ENCODE peak calls at places on chromosomes 7 and 10, in six cellular contexts. C, D, A, V, L and Z are unnamed samples.

GRCh38 chr7:123748171-123748733 is 551 bp downstream of the WASL start:
- DNase-seq in A (no peak), D (no peak), C (peak), V (no peak), L (peak), Z (no peak)

GRCh38 chr10:95503012-95503411 is 58.2 kb downstream of the SORBS1 start:
- DNase-seq in L (no peak), C (no peak), V (no peak), D (no peak), A (peak), Z (no peak)

GRCh38 chr7:100966542-100967291 is 2.6 kb upstream of the MUC12 start:
- DNase-seq in L (no peak), C (peak), D (no peak), V (no peak), A (no peak), Z (no peak)

GRCh38 chr7:38909870-38910269 is 879 bp upstream of the VPS41 start:
- DNase-seq in C (no peak), D (no peak), A (no peak), L (peak), V (no peak), Z (no peak)

GRCh38 chr10:75971402-75972211 is 540.2 kb downstream of the LRMDA start:
- DNase-seq in C (no peak), V (no peak), L (no peak), D (no peak), A (no peak), Z (no peak)

GRCh38 chr10:62092301-62092990 is 176.2 kb downstream of the RTKN2 start:
- DNase-seq in C (no peak), L (no peak), A (no peak), D (no peak), V (no peak), Z (no peak)

GRCh38 chr7:151051108-151051507 is 2.8 kb downstream of the ASIC3 start:
- DNase-seq in A (no peak), L (peak), V (no peak), D (no peak), C (peak), Z (peak)

GRCh38 chr7:50718876-50719275 is 63.8 kb downstream of the GRB10 start:
- DNase-seq in D (no peak), V (no peak), L (no peak), A (peak), C (no peak), Z (no peak)

GRCh38 chr7:117169907-117170306 is 153.0 kb downstream of the WNT2 start:
- DNase-seq in D (no peak), V (no peak), A (no peak), L (no peak), C (no peak), Z (no peak)

GRCh38 chr10:87641065-87641464 is 18.6 kb upstream of the PAPSS2 start:
- DNase-seq in A (no peak), V (no peak), L (no peak), C (no peak), D (no peak), Z (no peak)

GRCh38 chr7:105594034-105594433 is 12.7 kb upstream of the EFCAB10 start:
- DNase-seq in D (no peak), V (no peak), L (no peak), A (no peak), C (peak), Z (no peak)

GRCh38 chr10:120736377-120736776 is 114.8 kb upstream of the WDR11 start:
- DNase-seq in L (no peak), A (no peak), D (no peak), C (no peak), V (no peak), Z (no peak)

GRCh38 chr7:83782628-83783027 is 133.7 kb upstream of the SEMA3E start:
- DNase-seq in D (no peak), V (no peak), A (no peak), L (no peak), C (no peak), Z (no peak)

GRCh38 chr10:129877773-129878371 is 86.2 kb downstream of the EBF3 start:
- DNase-seq in A (peak), C (peak), L (peak), V (no peak), D (no peak), Z (no peak)

GRCh38 chr7:284762-285722 is 4.9 kb upstream of the FOXL3 start:
- DNase-seq in D (no peak), L (no peak), V (no peak), C (no peak), A (no peak), Z (no peak)

GRCh38 chr10:104445359-104445758 is 91.7 kb downstream of the CFAP58 start:
- DNase-seq in V (no peak), L (no peak), A (no peak), D (no peak), C (no peak), Z (no peak)

GRCh38 chr7:22052221-22052639 is 106.5 kb upstream of the CDCA7L start:
- DNase-seq in L (no peak), C (no peak), A (no peak), V (no peak), D (no peak), Z (no peak)

GRCh38 chr10:338176-339037 is 203.2 kb downstream of the ZMYND11 start:
- DNase-seq in V (no peak), L (no peak), C (no peak), D (no peak), A (no peak), Z (no peak)

GRCh38 chr10:103836776-103837344 is 18.5 kb downstream of the SH3PXD2A start:
- DNase-seq in V (no peak), C (no peak), L (no peak), D (no peak), A (no peak), Z (no peak)

GRCh38 chr7:628041-628763 is 98.3 kb upstream of the DNAAF5 start:
- DNase-seq in L (no peak), C (no peak), D (no peak), A (no peak), V (no peak), Z (no peak)

GRCh38 chr10:132205650-132206376 is 19.1 kb downstream of the DPYSL4 start:
- DNase-seq in L (no peak), C (no peak), A (no peak), V (no peak), D (no peak), Z (no peak)

GRCh38 chr10:69797959-69798358 is 3.7 kb upstream of the COL13A1 start:
- DNase-seq in L (no peak), C (no peak), D (no peak), V (no peak), A (no peak), Z (no peak)

GRCh38 chr10:79237801-79238520 is 109.3 kb upstream of the PPIF start:
- DNase-seq in A (no peak), V (no peak), D (no peak), L (no peak), C (no peak), Z (no peak)

GRCh38 chr10:121154846-121155245 is 303.7 kb downstream of the WDR11 start:
- DNase-seq in D (no peak), A (peak), L (no peak), C (no peak), V (no peak), Z (no peak)

GRCh38 chr10:126421745-126422144 is 33.5 kb upstream of the ADAM12 start:
- DNase-seq in A (no peak), V (no peak), L (no peak), C (no peak), D (no peak), Z (no peak)

GRCh38 chr10:35304649-35305048 is 31.7 kb upstream of the CCNY start:
- DNase-seq in A (no peak), D (no peak), C (no peak), L (no peak), V (no peak), Z (no peak)

GRCh38 chr10:16392661-16393060 is 44.1 kb upstream of the PTER start:
- DNase-seq in D (no peak), C (no peak), V (no peak), A (no peak), L (no peak), Z (no peak)

GRCh38 chr7:76302299-76303056 is at the start of gene HSPB1:
- DNase-seq in A (peak), L (peak), C (peak), D (peak), V (peak), Z (no peak)

GRCh38 chr10:68231916-68232315 is at the start of gene ATOH7:
- DNase-seq in L (no peak), A (no peak), C (peak), D (no peak), V (no peak), Z (no peak)

GRCh38 chr7:52775881-52776280 is 259.6 kb upstream of the POM121L12 start:
- DNase-seq in D (no peak), V (no peak), L (no peak), C (no peak), A (no peak), Z (no peak)

GRCh38 chr7:117810642-117811512 is 62.4 kb downstream of the CTTNBP2 start:
- DNase-seq in D (no peak), V (no peak), C (no peak), A (no peak), L (no peak), Z (peak)

GRCh38 chr7:128161466-128162125 is 79.5 kb upstream of the LEP start:
- DNase-seq in D (no peak), C (peak), L (no peak), A (no peak), V (no peak), Z (no peak)

GRCh38 chr10:6497524-6498140 is 82.4 kb downstream of the PRKCQ start:
- DNase-seq in V (no peak), C (peak), L (no peak), D (no peak), A (no peak), Z (no peak)

GRCh38 chr10:113273151-113273876 is 279.5 kb upstream of the HABP2 start:
- DNase-seq in C (no peak), V (no peak), D (no peak), L (no peak), A (no peak), Z (no peak)

GRCh38 chr10:78931333-78932083 is 137.3 kb upstream of the ZMIZ1 start:
- DNase-seq in D (no peak), V (no peak), A (no peak), L (no peak), C (no peak), Z (no peak)

GRCh38 chr10:49629286-49629915 is 15.6 kb downstream of the CHAT start:
- DNase-seq in V (no peak), C (no peak), D (no peak), A (no peak), L (no peak), Z (no peak)

DNA sequence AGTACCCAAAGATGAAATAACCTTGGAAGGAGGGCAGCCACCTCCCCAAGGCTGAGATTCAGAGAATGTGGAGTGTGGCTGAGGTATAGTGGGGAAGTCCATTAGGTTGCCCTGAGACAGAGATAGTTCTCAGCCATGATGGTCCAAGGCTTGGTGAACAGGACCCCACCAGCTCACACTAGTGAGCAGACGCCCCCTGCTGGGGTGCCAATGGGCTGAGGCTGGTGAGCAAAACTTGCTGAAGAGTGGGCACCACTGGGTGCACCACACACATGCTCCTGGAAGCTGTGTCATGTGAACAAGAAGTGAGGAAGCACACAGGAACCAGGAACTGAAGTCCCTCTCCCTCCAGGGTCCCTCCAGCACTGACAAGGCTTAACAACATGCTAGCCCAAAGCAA is 8.9 kb downstream of the FBXL13 start:
- DNase-seq in L (peak), V (no peak), A (peak), D (peak), C (peak), Z (peak)
- TF ChIP-seq ZNF274 in L (no peak), V (no peak), A (no peak), D (no peak), C (no peak), Z (no peak)

DNA sequence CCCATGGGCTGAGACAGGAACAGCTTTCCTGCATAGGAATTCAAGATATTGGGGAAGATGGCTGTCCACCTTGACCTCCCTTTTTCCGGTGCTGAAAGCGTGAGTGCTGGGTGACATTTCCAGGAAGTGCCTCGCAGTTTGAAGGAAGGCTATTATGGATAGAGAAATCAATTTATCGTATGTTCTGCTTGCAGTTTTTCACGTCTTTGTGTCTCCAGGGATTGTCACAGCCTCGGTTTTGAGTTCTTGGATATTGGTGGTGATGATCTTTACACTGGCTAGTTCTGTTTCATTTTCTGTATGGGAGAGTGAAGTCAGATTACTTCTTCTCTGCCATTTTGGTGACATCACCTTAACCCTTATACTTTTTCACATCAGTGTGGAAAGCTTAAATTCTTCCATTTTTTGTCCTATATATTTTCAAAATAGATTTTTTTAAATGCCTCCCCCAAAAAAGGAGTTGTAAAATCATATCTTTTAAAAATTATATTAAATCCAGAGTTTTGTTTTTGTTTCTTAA is 102.5 kb upstream of the APBB1IP start:
- DNase-seq in C (no peak), A (no peak), D (no peak), V (no peak), L (no peak), Z (no peak)
- H3K4me3 ChIP-seq in C (no peak), A (no peak), D (peak), V (peak), L (no peak), Z (peak)

DNA sequence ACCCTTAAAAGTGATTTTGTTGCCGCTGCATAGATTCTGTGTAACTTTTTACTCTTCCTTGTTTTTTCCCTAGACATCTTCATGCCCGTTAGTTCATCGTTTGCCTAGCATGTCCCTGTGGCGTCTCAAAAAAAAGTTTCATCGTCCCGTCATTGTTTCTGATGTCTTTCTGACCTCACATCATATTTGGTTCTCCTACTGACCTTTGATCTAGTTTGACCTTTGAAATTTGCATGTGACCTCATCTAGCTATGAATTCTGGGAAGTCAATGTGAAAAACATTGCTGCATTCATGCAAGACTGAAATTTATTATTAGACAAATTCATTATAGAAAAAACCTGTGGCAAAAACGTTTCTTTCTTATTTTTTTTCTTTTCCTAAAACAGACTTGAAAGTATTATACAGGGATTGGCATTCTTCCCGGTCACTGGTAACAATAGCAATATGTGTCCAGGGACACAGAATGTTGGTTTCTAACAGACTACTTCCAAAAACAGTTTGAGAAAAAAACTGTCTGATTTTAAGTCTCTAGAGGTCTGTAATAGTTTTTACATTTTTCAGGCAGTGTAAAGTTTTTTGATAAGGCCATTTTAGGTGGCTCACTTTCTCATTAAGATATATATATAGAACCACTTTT is 280.9 kb downstream of the USP6NL start:
- DNase-seq in D (no peak), V (no peak), L (no peak), C (no peak), A (no peak), Z (no peak)
- TF ChIP-seq ZNF274 in D (no peak), V (no peak), L (no peak), C (no peak), A (no peak), Z (no peak)

GRCh38 chr7:45920543-45921380 is at the start of gene IGFBP3:
- DNase-seq in L (no peak), D (no peak), C (peak), A (no peak), V (no peak), Z (no peak)

GRCh38 chr7:45918556-45918955 is 2.5 kb downstream of the IGFBP3 start:
- DNase-seq in V (no peak), C (no peak), L (no peak), D (no peak), A (no peak), Z (no peak)

GRCh38 chr7:45919231-45919825 is 1.7 kb downstream of the IGFBP3 start:
- DNase-seq in C (no peak), D (no peak), V (no peak), A (no peak), L (no peak), Z (no peak)

GRCh38 chr7:45921381-45921698 is 268 bp upstream of the IGFBP3 start:
- DNase-seq in A (no peak), V (no peak), C (peak), D (no peak), L (no peak), Z (no peak)

DNA sequence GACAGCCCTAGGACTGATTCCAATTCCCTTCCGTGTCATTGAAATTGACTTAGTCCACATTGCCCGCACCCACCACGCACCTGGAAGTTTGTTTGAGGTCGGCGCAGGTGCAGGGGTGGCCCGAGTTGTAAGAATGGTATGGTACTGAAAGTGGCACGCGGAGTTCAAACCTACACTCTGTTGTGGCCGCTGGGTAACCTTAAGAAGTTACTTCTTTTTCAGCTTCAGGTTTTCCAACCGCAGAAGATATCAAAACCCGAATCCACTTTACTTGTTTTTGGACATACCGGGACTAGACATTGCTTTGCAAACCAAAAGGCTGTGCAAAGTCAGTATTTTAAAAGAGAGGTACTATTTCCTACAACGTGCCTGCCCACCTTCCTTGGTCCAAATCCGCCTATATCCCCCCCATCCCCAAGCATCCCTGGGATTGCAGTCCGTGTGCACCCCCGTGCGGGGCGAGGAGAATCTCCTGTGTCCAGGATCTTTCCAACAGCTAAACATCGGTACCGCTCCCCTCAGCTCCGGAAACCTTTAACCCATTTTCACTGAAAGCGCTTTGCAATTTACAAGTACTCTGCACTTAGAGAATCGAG is 1.0 kb downstream of the IGFBP3 start:
- DNase-seq in C (no peak), V (no peak), A (no peak), L (no peak), D (no peak), Z (no peak)
- H3K4me3 ChIP-seq in C (peak), V (no peak), A (peak), L (no peak), D (peak), Z (peak)

DNA sequence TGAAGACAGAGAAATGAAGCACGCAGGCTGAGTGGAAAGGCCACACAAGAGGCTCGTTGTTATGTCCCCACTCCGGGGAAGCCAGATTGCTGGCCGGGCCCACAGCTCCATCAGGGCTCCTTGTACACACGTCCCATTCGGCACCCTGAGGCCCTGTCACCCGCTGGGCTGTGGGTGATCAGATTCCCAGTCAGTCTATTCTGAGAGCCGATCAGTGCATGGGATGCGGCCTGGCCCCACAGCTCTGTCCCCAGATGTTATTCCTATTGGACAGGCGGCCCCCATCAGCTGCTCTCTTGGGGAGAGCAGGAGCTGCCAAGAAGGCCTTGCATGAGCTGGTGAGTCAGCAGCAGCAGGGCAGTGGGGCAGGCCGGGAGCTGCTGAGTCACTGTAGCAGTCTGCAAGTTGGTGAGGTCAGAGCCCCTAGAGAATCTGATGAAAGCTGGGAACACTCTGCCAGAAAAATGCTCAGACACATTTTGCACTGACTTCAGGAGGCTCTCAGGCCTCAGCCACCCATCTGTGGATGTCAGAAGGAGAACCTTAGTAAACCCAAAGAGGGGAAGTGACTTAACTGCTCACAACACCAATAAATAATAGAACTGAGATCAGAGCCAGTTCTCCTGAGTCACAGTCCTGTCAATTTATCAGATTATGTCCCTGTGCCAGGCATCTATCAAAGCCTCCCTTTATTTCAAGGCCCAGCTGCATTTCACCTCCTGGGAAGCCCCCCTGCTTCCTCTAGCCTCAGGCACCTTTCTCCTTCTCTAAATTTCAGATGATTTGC is 9.4 kb upstream of the PSAP start:
- DNase-seq in V (no peak), C (peak), L (peak), D (peak), A (peak), Z (peak)
- TF ChIP-seq ZNF274 in V (no peak), C (no peak), L (no peak), D (no peak), A (peak), Z (no peak)

GRCh38 chr7:91942312-91942711 is 1.6 kb downstream of the AKAP9 start:
- DNase-seq in A (peak), V (no peak), D (no peak), L (no peak), C (no peak), Z (no peak)
- H3K4me3 ChIP-seq in A (peak), V (peak), D (no peak), L (peak), C (no peak), Z (no peak)

GRCh38 chr10:89002234-89002978 is 11.8 kb downstream of the FAS start:
- DNase-seq in V (no peak), C (no peak), D (no peak), A (no peak), L (no peak), Z (no peak)

GRCh38 chr10:88996927-88997326 is 6.3 kb downstream of the FAS start:
- DNase-seq in V (peak), L (no peak), D (no peak), C (no peak), A (no peak), Z (no peak)

GRCh38 chr10:89001428-89002072 is 11.0 kb downstream of the FAS start:
- DNase-seq in A (no peak), D (no peak), C (no peak), V (no peak), L (no peak), Z (no peak)

GRCh38 chr10:89001024-89001423 is 10.4 kb downstream of the FAS start:
- DNase-seq in L (no peak), A (no peak), V (no peak), C (no peak), D (no peak), Z (no peak)

GRCh38 chr10:88999629-89000028 is 9.0 kb downstream of the FAS start:
- DNase-seq in L (no peak), V (no peak), C (no peak), A (no peak), D (no peak), Z (no peak)
- TF ChIP-seq ZNF274 in L (no peak), V (no peak), C (no peak), A (no peak), D (no peak), Z (no peak)